ENCODE peak calls at places on chromosomes 5 and 9, in four cellular contexts. D, M, U and Y are unnamed samples. For H4K20me1, the result is how much of the 10 kb centered on the place peaks cover.

GRCh38 chr9:74284596-74284995 is 212.5 kb upstream of the RORB start:
- DNase-seq in D (no peak), M (no peak), U (no peak), Y (peak)

GRCh38 chr5:19002111-19002510 is 985.9 kb downstream of the CDH18 start:
- DNase-seq in D (no peak), M (no peak), U (no peak), Y (no peak)

GRCh38 chr5:83370957-83371356 is 100.6 kb upstream of the VCAN start:
- DNase-seq in D (no peak), M (no peak), U (no peak), Y (no peak)

GRCh38 chr9:121201045-121201737 is 478 bp downstream of the RAB14 start:
- DNase-seq in D (no peak), M (peak), U (peak), Y (no peak)

GRCh38 chr9:114177423-114178064 is 22.2 kb downstream of the COL27A1 start:
- DNase-seq in D (no peak), M (no peak), U (no peak), Y (peak)

GRCh38 chr5:123875444-123876264 is 363.7 kb downstream of the CSNK1G3 start:
- DNase-seq in D (no peak), M (peak), U (no peak), Y (no peak)

GRCh38 chr9:29039258-29039657 is 1466.0 kb upstream of the C9orf72 start:
- DNase-seq in D (no peak), M (no peak), U (no peak), Y (peak)

GRCh38 chr9:133891741-133892140 is 100.4 kb downstream of the VAV2 start:
- DNase-seq in D (no peak), M (no peak), U (no peak), Y (no peak)

GRCh38 chr9:74073897-74074296 is 423.2 kb upstream of the RORB start:
- DNase-seq in D (no peak), M (no peak), U (no peak), Y (no peak)

GRCh38 chr5:81759632-81760005 is 8.7 kb upstream of the SSBP2 start:
- DNase-seq in D (no peak), M (no peak), U (no peak), Y (no peak)

GRCh38 chr5:32785639-32786216 is 74.6 kb downstream of the NPR3 start:
- DNase-seq in D (no peak), M (no peak), U (no peak), Y (peak)

GRCh38 chr5:108386345-108387061 is 4.6 kb upstream of the FBXL17 start:
- DNase-seq in D (no peak), M (peak), U (no peak), Y (peak)

GRCh38 chr5:37875051-37875787 is 35.4 kb upstream of the GDNF start:
- DNase-seq in D (no peak), M (peak), U (no peak), Y (peak)

GRCh38 chr9:128494108-128494742 is 10.3 kb upstream of the GLE1 start:
- DNase-seq in D (peak), M (no peak), U (no peak), Y (no peak)

GRCh38 chr5:169895876-169896275 is 84.4 kb downstream of the INSYN2B start:
- DNase-seq in D (no peak), M (no peak), U (no peak), Y (peak)

GRCh38 chr5:39225405-39226099 is 6.2 kb upstream of the FYB1 start:
- DNase-seq in D (no peak), M (no peak), U (no peak), Y (no peak)

GRCh38 chr9:84170521-84171141 is 169.9 kb downstream of the SLC28A3 start:
- DNase-seq in D (peak), M (peak), U (no peak), Y (peak)

GRCh38 chr9:112784020-112784788 is 33.6 kb downstream of the SNX30 start:
- DNase-seq in D (peak), M (peak), U (no peak), Y (peak)

GRCh38 chr9:33139421-33140228 is 27.5 kb downstream of the B4GALT1 start:
- DNase-seq in D (no peak), M (peak), U (no peak), Y (peak)

GRCh38 chr5:128227984-128228383 is 144.4 kb downstream of the SLC12A2 start:
- DNase-seq in D (no peak), M (no peak), U (no peak), Y (peak)

DNA sequence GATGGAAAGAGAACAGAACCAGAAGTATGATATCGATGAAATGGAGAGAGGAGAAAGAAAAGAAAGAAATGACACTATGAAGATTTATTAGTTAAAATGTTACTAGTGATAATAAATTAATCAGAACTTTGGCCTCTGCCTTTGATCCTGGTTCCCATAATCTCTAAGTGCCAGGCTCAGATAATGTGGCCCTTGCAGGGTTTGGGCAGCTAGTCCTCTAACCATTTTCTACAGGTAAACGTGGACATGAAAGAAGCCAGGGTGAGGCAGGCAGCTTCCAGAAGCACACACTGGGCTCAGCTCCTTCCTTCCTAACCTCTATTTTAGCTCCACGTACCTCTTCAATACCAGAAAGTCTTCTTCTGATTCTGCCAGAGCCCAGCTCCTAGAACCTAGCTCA is 30.6 kb downstream of the SYK start:
- DNase-seq in D (no peak), M (no peak), U (no peak), Y (no peak)
- H4K20me1 ChIP-seq in D (under half), M (under half), U (under half), Y (under half)

DNA sequence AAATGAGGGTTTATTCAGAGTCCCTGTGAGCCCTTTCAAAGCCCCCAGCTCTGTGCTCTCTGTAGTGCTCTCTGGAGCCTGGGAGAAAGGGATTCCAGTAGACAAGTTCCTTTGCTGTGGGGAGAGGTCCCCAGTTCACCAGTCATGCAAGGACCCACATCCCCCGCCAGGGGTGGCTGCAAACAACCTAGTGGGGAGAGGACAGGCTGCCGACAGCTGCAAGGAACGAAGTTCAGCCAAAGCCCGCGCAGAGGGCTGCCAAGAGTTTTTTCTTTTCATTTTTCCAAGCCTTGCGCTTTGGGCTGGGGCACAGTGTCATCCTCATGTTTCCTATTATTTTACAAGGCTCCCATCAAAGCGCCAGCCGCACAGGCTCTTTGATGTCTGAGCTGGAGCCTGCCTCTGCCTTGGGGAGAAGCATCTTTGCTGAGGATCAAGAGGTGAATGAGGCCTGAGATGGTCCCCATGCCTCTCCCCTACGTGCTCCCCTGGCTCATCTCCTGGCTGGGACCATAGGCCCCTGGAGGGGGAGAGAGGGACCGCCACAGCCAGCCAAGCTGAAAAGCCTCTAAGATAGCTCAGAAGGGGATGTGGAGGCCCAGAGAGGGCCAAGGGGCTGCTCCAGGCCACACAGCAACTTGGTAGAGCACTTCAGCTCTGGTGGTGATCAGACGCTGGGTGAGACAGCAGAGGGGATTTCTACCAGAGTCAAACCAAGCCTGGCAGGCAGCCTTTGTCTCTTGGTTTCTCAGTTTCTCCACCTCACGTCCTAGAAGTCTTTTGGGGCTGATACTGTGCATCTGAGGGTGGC is 50.5 kb upstream of the SYNPO start:
- DNase-seq in D (peak), M (peak), U (no peak), Y (no peak)
- H4K20me1 ChIP-seq in D (under half), M (under half), U (under half), Y (under half)

GRCh38 chr5:111261610-111262009 is 37.4 kb downstream of the CAMK4 start:
- DNase-seq in D (no peak), M (no peak), U (no peak), Y (no peak)
- H4K20me1 ChIP-seq in D (under half), M (under half), U (under half), Y (under half)

GRCh38 chr9:136465500-136466154 is 17.2 kb downstream of the SEC16A start:
- DNase-seq in D (no peak), M (no peak), U (no peak), Y (no peak)
- H4K20me1 ChIP-seq in D (under half), M (under half), U (under half), Y (under half)

GRCh38 chr5:67144183-67144639 is 52.4 kb downstream of the CD180 start:
- DNase-seq in D (no peak), M (peak), U (no peak), Y (no peak)

GRCh38 chr5:67143549-67143948 is 53.0 kb downstream of the CD180 start:
- DNase-seq in D (no peak), M (no peak), U (no peak), Y (no peak)

GRCh38 chr5:67141644-67142043 is 55.0 kb downstream of the CD180 start:
- DNase-seq in D (no peak), M (no peak), U (no peak), Y (no peak)

GRCh38 chr5:67142816-67143215 is 53.8 kb downstream of the CD180 start:
- DNase-seq in D (no peak), M (no peak), U (no peak), Y (no peak)

DNA sequence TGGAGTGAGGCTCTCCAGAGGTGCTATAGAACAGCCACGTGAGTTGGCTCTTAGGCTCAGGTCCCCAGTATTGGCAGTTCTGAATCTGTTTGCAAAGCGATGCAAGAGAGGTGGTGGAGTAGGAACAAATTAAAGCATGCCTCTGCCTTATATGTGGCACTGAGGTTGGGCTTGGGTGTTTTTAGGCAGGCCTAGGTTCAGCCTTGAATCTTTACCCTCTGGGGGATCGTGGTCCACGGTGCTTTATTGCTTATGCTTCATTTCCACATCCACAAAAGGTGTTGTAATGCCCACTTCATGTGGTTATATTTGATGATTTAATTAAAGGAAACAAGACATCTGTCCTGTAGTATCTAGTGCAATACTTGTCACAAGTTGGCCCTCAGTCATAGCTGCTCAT is 56.2 kb downstream of the CD180 start:
- DNase-seq in D (no peak), M (no peak), U (peak), Y (no peak)
- H4K20me1 ChIP-seq in D (under half), M (under half), U (under half), Y (under half)